ENCODE peak calls at places on chromosomes 16 and 17, in ten cellular contexts. P is NCI-H1436; E is WTC11; I is head of caudate nucleus; J is GM13976; G is AG20443; N is T-helper 17 cell; T is caudate nucleus; A is cardiac fibroblast; Z is activated naive CD4-positive, alpha-beta T cell. S is an unnamed sample.

GRCh38 chr17:8383143-8383974 is at the start of gene RPL26:
- DNase-seq in P (peak; percentile 99), E (peak; percentile 97), I (peak; percentile 95), J (peak; percentile 96), G (peak; percentile 94), N (peak; percentile 86), T (peak; percentile 91), A (peak; percentile 99), Z (peak; percentile 85), S (peak; percentile 86)

GRCh38 chr17:33292981-33293867 is at the start of gene ASIC2:
- DNase-seq in P (no peak), E (peak; percentile 68), I (peak; percentile 61), J (no peak), G (peak; percentile 53), N (no peak), T (no peak), A (no peak), Z (no peak), S (peak; percentile 68)

GRCh38 chr16:79008869-79009179 is 591.7 kb downstream of the MAF start:
- DNase-seq in P (peak; percentile 91), E (no peak), I (no peak), J (no peak), G (no peak), N (no peak), T (no peak), A (no peak), Z (no peak), S (peak; percentile 80)

GRCh38 chr17:82888583-82889495 is 49.0 kb upstream of the ZNF750 start:
- DNase-seq in P (no peak), E (no peak), I (no peak), J (no peak), G (no peak), N (no peak), T (no peak), A (no peak), Z (no peak), S (no peak)

GRCh38 chr16:81432899-81433560 is 11.6 kb upstream of the CMIP start:
- DNase-seq in P (no peak), E (no peak), I (no peak), J (no peak), G (no peak), N (no peak), T (no peak), A (no peak), Z (no peak), S (peak; percentile 5)

GRCh38 chr16:84618428-84619102 is 687 bp upstream of the COTL1 start:
- DNase-seq in P (no peak), E (peak; percentile 78), I (no peak), J (no peak), G (peak; percentile 84), N (no peak), T (no peak), A (peak; percentile 94), Z (no peak), S (no peak)

GRCh38 chr16:84413605-84414004 is 45.3 kb downstream of the ATP2C2 start:
- DNase-seq in P (no peak), E (no peak), I (no peak), J (no peak), G (no peak), N (no peak), T (no peak), A (no peak), Z (no peak), S (no peak)

GRCh38 chr16:82384897-82385296 is 214.9 kb upstream of the MPHOSPH6 start:
- DNase-seq in P (no peak), E (no peak), I (no peak), J (no peak), G (no peak), N (no peak), T (no peak), A (no peak), Z (no peak), S (no peak)

GRCh38 chr16:17556276-17557052 is 85.7 kb upstream of the XYLT1 start:
- DNase-seq in P (peak; percentile 20), E (peak; percentile 13), I (no peak), J (peak; percentile 51), G (peak; percentile 53), N (no peak), T (peak; percentile 0), A (peak; percentile 7), Z (no peak), S (peak; percentile 10)

GRCh38 chr16:62720651-62721050 is 684.4 kb upstream of the CDH8 start:
- DNase-seq in P (no peak), E (no peak), I (no peak), J (no peak), G (no peak), N (no peak), T (no peak), A (no peak), Z (no peak), S (no peak)

GRCh38 chr17:77213778-77214132 is 73.0 kb downstream of the SEC14L1 start:
- DNase-seq in P (no peak), E (no peak), I (no peak), J (no peak), G (no peak), N (no peak), T (no peak), A (no peak), Z (no peak), S (no peak)

GRCh38 chr17:34387566-34387965 is 24.5 kb upstream of the CCL1 start:
- DNase-seq in P (no peak), E (no peak), I (no peak), J (no peak), G (no peak), N (no peak), T (no peak), A (no peak), Z (no peak), S (no peak)

GRCh38 chr16:19118938-19119431 is 5.2 kb downstream of the ITPRIPL2 start:
- DNase-seq in P (no peak), E (no peak), I (no peak), J (no peak), G (peak; percentile 91), N (no peak), T (no peak), A (peak; percentile 92), Z (no peak), S (no peak)

GRCh38 chr16:72797606-72798005 is 250.3 kb downstream of the ZFHX3 start:
- DNase-seq in P (no peak), E (no peak), I (no peak), J (no peak), G (no peak), N (no peak), T (no peak), A (no peak), Z (no peak), S (peak; percentile 98)

GRCh38 chr16:66508914-66509496 is 40.9 kb downstream of the TK2 start:
- DNase-seq in P (no peak), E (no peak), I (peak; percentile 19), J (no peak), G (no peak), N (no peak), T (no peak), A (no peak), Z (no peak), S (no peak)

GRCh38 chr17:29588561-29589411 is 662 bp downstream of the GIT1 start:
- DNase-seq in P (no peak), E (no peak), I (peak; percentile 71), J (no peak), G (peak; percentile 52), N (no peak), T (peak; percentile 24), A (peak; percentile 29), Z (no peak), S (no peak)

GRCh38 chr16:82830944-82831343 is 204.2 kb downstream of the CDH13 start:
- DNase-seq in P (no peak), E (no peak), I (no peak), J (no peak), G (no peak), N (no peak), T (no peak), A (no peak), Z (no peak), S (no peak)

GRCh38 chr17:70906808-70907207 is 737.5 kb downstream of the KCNJ2 start:
- DNase-seq in P (no peak), E (no peak), I (no peak), J (no peak), G (peak; percentile 26), N (no peak), T (no peak), A (peak; percentile 83), Z (no peak), S (no peak)

GRCh38 chr17:74738051-74738996 is 1.3 kb downstream of the RAB37 start:
- DNase-seq in P (no peak), E (no peak), I (no peak), J (peak; percentile 90), G (no peak), N (peak; percentile 62), T (no peak), A (peak; percentile 53), Z (peak; percentile 28), S (no peak)

GRCh38 chr17:45282683-45283644 is 21.1 kb upstream of the SPATA32 start:
- DNase-seq in P (peak; percentile 23), E (no peak), I (no peak), J (no peak), G (no peak), N (no peak), T (no peak), A (peak; percentile 78), Z (no peak), S (peak; percentile 79)

GRCh38 chr17:8162232-8162996 is at the start of gene VAMP2:
- DNase-seq in P (peak; percentile 70), E (peak; percentile 79), I (peak; percentile 94), J (peak; percentile 86), G (peak; percentile 78), N (peak; percentile 82), T (peak; percentile 74), A (peak; percentile 79), Z (no peak), S (peak; percentile 57)

GRCh38 chr17:42287305-42288077 is 807 bp upstream of the STAT5A start:
- DNase-seq in P (no peak), E (no peak), I (peak; percentile 73), J (peak; percentile 76), G (peak; percentile 58), N (no peak), T (no peak), A (peak; percentile 74), Z (no peak), S (no peak)

GRCh38 chr17:72429066-72429638 is 308.3 kb downstream of the SOX9 start:
- DNase-seq in P (no peak), E (no peak), I (no peak), J (no peak), G (no peak), N (no peak), T (no peak), A (no peak), Z (no peak), S (no peak)

GRCh38 chr17:51120357-51120738 is 320 bp downstream of the SPAG9 start:
- DNase-seq in P (no peak), E (peak; percentile 33), I (peak; percentile 68), J (no peak), G (peak; percentile 46), N (peak; percentile 36), T (no peak), A (no peak), Z (peak; percentile 38), S (peak; percentile 39)

GRCh38 chr17:43676471-43676870 is 14.7 kb upstream of the MEOX1 start:
- DNase-seq in P (no peak), E (no peak), I (no peak), J (no peak), G (peak; percentile 75), N (no peak), T (no peak), A (peak; percentile 29), Z (no peak), S (no peak)

GRCh38 chr17:36827056-36827455 is 110.2 kb upstream of the LHX1 start:
- DNase-seq in P (no peak), E (peak; percentile 55), I (no peak), J (no peak), G (no peak), N (no peak), T (no peak), A (no peak), Z (no peak), S (no peak)

GRCh38 chr16:48903054-48903453 is 293.1 kb upstream of the N4BP1 start:
- DNase-seq in P (peak; percentile 22), E (peak; percentile 23), I (no peak), J (no peak), G (no peak), N (no peak), T (no peak), A (no peak), Z (no peak), S (no peak)

GRCh38 chr17:71668807-71669206 is 452.0 kb upstream of the SOX9 start:
- DNase-seq in P (no peak), E (no peak), I (no peak), J (no peak), G (no peak), N (no peak), T (no peak), A (no peak), Z (no peak), S (no peak)

S was measured in DMS79 treated with DMSO at 0.1 percent for 48 hours.